ENCODE peak calls at places on chromosomes 4 and X, in seven cellular contexts. One of them, this sample, is unnamed.

GRCh38 chr4:19195696-19196095 is 1056.0 kb upstream of the SLIT2 start:
- DNase-seq in CD4-positive, alpha-beta T cell: no peak
- DNase-seq in astrocyte of the spinal cord: no peak
- DNase-seq in thyroid gland: no peak
- DNase-seq in endothelial cell: peak; percentile 7
- DNase-seq in GM12865: no peak
- DNase-seq in tibial artery: no peak
- DNase-seq in this sample: no peak

GRCh38 chrX:110145854-110146253 is 142.9 kb downstream of the TMEM164 start:
- DNase-seq in CD4-positive, alpha-beta T cell: no peak
- DNase-seq in astrocyte of the spinal cord: peak; percentile 43
- DNase-seq in thyroid gland: peak; percentile 16
- DNase-seq in endothelial cell: peak; percentile 7
- DNase-seq in GM12865: peak; percentile 30
- DNase-seq in tibial artery: no peak
- DNase-seq in this sample: no peak

GRCh38 chr4:83009529-83009928 is 1.1 kb downstream of the LIN54 start:
- DNase-seq in CD4-positive, alpha-beta T cell: no peak
- DNase-seq in astrocyte of the spinal cord: no peak
- DNase-seq in thyroid gland: no peak
- DNase-seq in endothelial cell: no peak
- DNase-seq in GM12865: no peak
- DNase-seq in tibial artery: no peak
- DNase-seq in this sample: no peak

GRCh38 chrX:38275615-38276014 is 51.7 kb downstream of the RPGR start:
- DNase-seq in CD4-positive, alpha-beta T cell: no peak
- DNase-seq in astrocyte of the spinal cord: peak; percentile 87
- DNase-seq in thyroid gland: no peak
- DNase-seq in endothelial cell: no peak
- DNase-seq in GM12865: peak; percentile 7
- DNase-seq in tibial artery: no peak
- DNase-seq in this sample: peak; percentile 56

GRCh38 chrX:24424948-24425347 is 40.1 kb upstream of the PDK3 start:
- DNase-seq in CD4-positive, alpha-beta T cell: no peak
- DNase-seq in astrocyte of the spinal cord: peak; percentile 10
- DNase-seq in thyroid gland: no peak
- DNase-seq in endothelial cell: no peak
- DNase-seq in GM12865: no peak
- DNase-seq in tibial artery: peak; percentile 85
- DNase-seq in this sample: peak; percentile 3

GRCh38 chr4:53653484-53654053 is 62.3 kb upstream of the LNX1 start:
- DNase-seq in CD4-positive, alpha-beta T cell: no peak
- DNase-seq in astrocyte of the spinal cord: peak; percentile 18
- DNase-seq in thyroid gland: peak; percentile 61
- DNase-seq in endothelial cell: no peak
- DNase-seq in GM12865: peak; percentile 62
- DNase-seq in tibial artery: no peak
- DNase-seq in this sample: no peak

GRCh38 chr4:156476359-156476758 is 495.2 kb downstream of the PDGFC start:
- DNase-seq in CD4-positive, alpha-beta T cell: no peak
- DNase-seq in astrocyte of the spinal cord: peak; percentile 97
- DNase-seq in thyroid gland: no peak
- DNase-seq in endothelial cell: no peak
- DNase-seq in GM12865: no peak
- DNase-seq in tibial artery: no peak
- DNase-seq in this sample: peak; percentile 75

GRCh38 chrX:109839694-109840358 is 106.8 kb upstream of the ACSL4 start:
- DNase-seq in CD4-positive, alpha-beta T cell: no peak
- DNase-seq in astrocyte of the spinal cord: peak; percentile 38
- DNase-seq in thyroid gland: no peak
- DNase-seq in endothelial cell: no peak
- DNase-seq in GM12865: no peak
- DNase-seq in tibial artery: peak; percentile 58
- DNase-seq in this sample: no peak

GRCh38 chrX:139213241-139213709 is 317.3 kb upstream of the F9 start:
- DNase-seq in CD4-positive, alpha-beta T cell: no peak
- DNase-seq in astrocyte of the spinal cord: no peak
- DNase-seq in thyroid gland: no peak
- DNase-seq in endothelial cell: no peak
- DNase-seq in GM12865: no peak
- DNase-seq in tibial artery: no peak
- DNase-seq in this sample: no peak

GRCh38 chrX:138877746-138878145 is 166.2 kb upstream of the FGF13 start:
- DNase-seq in CD4-positive, alpha-beta T cell: no peak
- DNase-seq in astrocyte of the spinal cord: peak; percentile 8
- DNase-seq in thyroid gland: no peak
- DNase-seq in endothelial cell: no peak
- DNase-seq in GM12865: no peak
- DNase-seq in tibial artery: no peak
- DNase-seq in this sample: no peak

GRCh38 chr4:95087657-95088455 is 330.1 kb downstream of the BMPR1B start:
- DNase-seq in CD4-positive, alpha-beta T cell: no peak
- DNase-seq in astrocyte of the spinal cord: no peak
- DNase-seq in thyroid gland: no peak
- DNase-seq in endothelial cell: no peak
- DNase-seq in GM12865: no peak
- DNase-seq in tibial artery: no peak
- DNase-seq in this sample: no peak

GRCh38 chrX:153302796-153303195 is 18.8 kb downstream of the PNMA6F start:
- DNase-seq in CD4-positive, alpha-beta T cell: no peak
- DNase-seq in astrocyte of the spinal cord: no peak
- DNase-seq in thyroid gland: no peak
- DNase-seq in endothelial cell: no peak
- DNase-seq in GM12865: no peak
- DNase-seq in tibial artery: no peak
- DNase-seq in this sample: no peak

DNA sequence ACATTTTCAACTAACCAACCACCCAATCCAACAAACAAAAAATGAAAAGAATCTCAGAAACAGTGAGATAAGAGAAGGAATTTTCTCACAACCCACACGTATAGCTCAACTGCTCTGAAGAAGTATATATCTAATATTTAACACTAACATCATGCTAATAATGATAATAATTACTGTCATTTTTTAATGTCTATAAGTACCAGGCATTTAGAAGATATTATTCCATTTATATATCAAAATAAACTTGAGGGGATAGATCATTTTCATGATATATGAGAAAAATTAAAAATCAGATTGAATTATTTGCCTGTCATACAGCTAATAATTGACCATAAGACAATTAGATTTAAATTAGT is 4.2 kb upstream of the AFP start:
- DNase-seq in CD4-positive, alpha-beta T cell: no peak
- DNase-seq in astrocyte of the spinal cord: no peak
- DNase-seq in thyroid gland: no peak
- DNase-seq in endothelial cell: no peak
- DNase-seq in GM12865: no peak
- DNase-seq in tibial artery: no peak
- DNase-seq in this sample: no peak
- TF ChIP-seq CTCF in CD4-positive, alpha-beta T cell: no peak
- TF ChIP-seq CTCF in astrocyte of the spinal cord: no peak
- TF ChIP-seq CTCF in thyroid gland: no peak
- TF ChIP-seq CTCF in endothelial cell: no peak
- TF ChIP-seq CTCF in GM12865: no peak
- TF ChIP-seq CTCF in tibial artery: no peak
- TF ChIP-seq CTCF in this sample: no peak

DNA sequence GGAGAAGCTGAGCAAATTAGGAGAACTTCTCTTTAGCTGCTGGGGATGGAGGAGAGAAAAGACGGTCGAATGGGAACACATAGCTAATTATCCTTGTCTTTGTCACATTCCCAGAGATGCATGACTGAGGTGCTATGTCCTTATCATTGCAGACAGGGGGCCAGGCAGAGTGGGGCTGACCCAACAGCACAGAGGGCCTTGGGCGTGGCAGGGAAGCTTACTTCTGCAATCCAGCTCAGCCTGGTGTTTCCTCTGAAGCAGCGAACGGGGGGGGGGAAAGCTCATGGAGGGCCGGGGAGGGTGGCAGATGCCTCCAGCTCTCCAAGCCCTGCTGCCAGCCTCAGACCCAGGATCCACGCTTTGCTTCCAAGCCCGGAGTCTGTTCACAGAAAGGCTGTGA is 50.8 kb upstream of the HOPX start:
- DNase-seq in CD4-positive, alpha-beta T cell: no peak
- DNase-seq in astrocyte of the spinal cord: no peak
- DNase-seq in thyroid gland: peak; percentile 40
- DNase-seq in endothelial cell: no peak
- DNase-seq in GM12865: no peak
- DNase-seq in tibial artery: peak; percentile 70
- DNase-seq in this sample: no peak
- TF ChIP-seq CTCF in CD4-positive, alpha-beta T cell: no peak
- TF ChIP-seq CTCF in astrocyte of the spinal cord: no peak
- TF ChIP-seq CTCF in thyroid gland: no peak
- TF ChIP-seq CTCF in endothelial cell: no peak
- TF ChIP-seq CTCF in GM12865: no peak
- TF ChIP-seq CTCF in tibial artery: no peak
- TF ChIP-seq CTCF in this sample: no peak

GRCh38 chrX:7155163-7155562 is 7.2 kb upstream of the PUDP start:
- DNase-seq in CD4-positive, alpha-beta T cell: no peak
- DNase-seq in astrocyte of the spinal cord: no peak
- DNase-seq in thyroid gland: no peak
- DNase-seq in endothelial cell: no peak
- DNase-seq in GM12865: no peak
- DNase-seq in tibial artery: no peak
- DNase-seq in this sample: no peak

GRCh38 chrX:7156879-7157278 is 8.9 kb upstream of the PUDP start:
- DNase-seq in CD4-positive, alpha-beta T cell: no peak
- DNase-seq in astrocyte of the spinal cord: no peak
- DNase-seq in thyroid gland: no peak
- DNase-seq in endothelial cell: no peak
- DNase-seq in GM12865: no peak
- DNase-seq in tibial artery: no peak
- DNase-seq in this sample: no peak

GRCh38 chrX:7154040-7154597 is 6.2 kb upstream of the PUDP start:
- DNase-seq in CD4-positive, alpha-beta T cell: no peak
- DNase-seq in astrocyte of the spinal cord: peak; percentile 33
- DNase-seq in thyroid gland: no peak
- DNase-seq in endothelial cell: no peak
- DNase-seq in GM12865: no peak
- DNase-seq in tibial artery: no peak
- DNase-seq in this sample: no peak

GRCh38 chrX:7159132-7159861 is 11.3 kb upstream of the PUDP start:
- DNase-seq in CD4-positive, alpha-beta T cell: no peak
- DNase-seq in astrocyte of the spinal cord: peak; percentile 21
- DNase-seq in thyroid gland: peak; percentile 7
- DNase-seq in endothelial cell: no peak
- DNase-seq in GM12865: no peak
- DNase-seq in tibial artery: no peak
- DNase-seq in this sample: no peak

DNA sequence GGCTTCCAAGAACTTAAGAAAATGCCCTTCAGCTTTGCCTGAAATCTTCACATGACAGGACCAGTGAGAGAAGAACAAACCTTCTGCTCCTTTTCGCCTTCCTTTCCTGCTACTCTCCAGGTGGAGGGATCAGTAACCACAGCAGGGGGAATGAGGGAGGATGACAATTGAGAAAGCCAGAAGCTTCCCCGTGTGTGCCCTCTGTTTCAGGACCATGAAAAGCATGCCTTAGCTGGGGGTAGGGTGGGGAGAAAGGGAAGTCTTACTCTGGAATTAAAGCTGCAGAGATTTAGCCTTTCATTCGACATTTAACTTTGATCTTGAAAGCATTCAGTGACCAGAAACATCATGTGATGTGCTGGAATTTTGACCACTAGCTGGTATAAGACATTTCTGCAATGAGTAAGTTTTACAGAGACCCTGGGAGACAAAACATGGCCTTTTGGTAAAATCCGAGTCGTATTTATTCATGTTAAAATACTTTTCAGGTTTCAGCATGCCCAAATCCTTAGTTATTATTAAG is 10.6 kb upstream of the PUDP start:
- DNase-seq in CD4-positive, alpha-beta T cell: no peak
- DNase-seq in astrocyte of the spinal cord: peak; percentile 52
- DNase-seq in thyroid gland: no peak
- DNase-seq in endothelial cell: no peak
- DNase-seq in GM12865: no peak
- DNase-seq in tibial artery: no peak
- DNase-seq in this sample: no peak
- TF ChIP-seq CTCF in CD4-positive, alpha-beta T cell: no peak
- TF ChIP-seq CTCF in astrocyte of the spinal cord: no peak
- TF ChIP-seq CTCF in thyroid gland: no peak
- TF ChIP-seq CTCF in endothelial cell: no peak
- TF ChIP-seq CTCF in GM12865: no peak
- TF ChIP-seq CTCF in tibial artery: no peak
- TF ChIP-seq CTCF in this sample: no peak

GRCh38 chr4:7469023-7469422 is 34.3 kb upstream of the PSAPL1 start:
- DNase-seq in CD4-positive, alpha-beta T cell: no peak
- DNase-seq in astrocyte of the spinal cord: no peak
- DNase-seq in thyroid gland: no peak
- DNase-seq in endothelial cell: no peak
- DNase-seq in GM12865: no peak
- DNase-seq in tibial artery: no peak
- DNase-seq in this sample: no peak
- TF ChIP-seq CTCF in CD4-positive, alpha-beta T cell: no peak
- TF ChIP-seq CTCF in astrocyte of the spinal cord: no peak
- TF ChIP-seq CTCF in thyroid gland: no peak
- TF ChIP-seq CTCF in endothelial cell: no peak
- TF ChIP-seq CTCF in GM12865: no peak
- TF ChIP-seq CTCF in tibial artery: no peak
- TF ChIP-seq CTCF in this sample: no peak

DNA sequence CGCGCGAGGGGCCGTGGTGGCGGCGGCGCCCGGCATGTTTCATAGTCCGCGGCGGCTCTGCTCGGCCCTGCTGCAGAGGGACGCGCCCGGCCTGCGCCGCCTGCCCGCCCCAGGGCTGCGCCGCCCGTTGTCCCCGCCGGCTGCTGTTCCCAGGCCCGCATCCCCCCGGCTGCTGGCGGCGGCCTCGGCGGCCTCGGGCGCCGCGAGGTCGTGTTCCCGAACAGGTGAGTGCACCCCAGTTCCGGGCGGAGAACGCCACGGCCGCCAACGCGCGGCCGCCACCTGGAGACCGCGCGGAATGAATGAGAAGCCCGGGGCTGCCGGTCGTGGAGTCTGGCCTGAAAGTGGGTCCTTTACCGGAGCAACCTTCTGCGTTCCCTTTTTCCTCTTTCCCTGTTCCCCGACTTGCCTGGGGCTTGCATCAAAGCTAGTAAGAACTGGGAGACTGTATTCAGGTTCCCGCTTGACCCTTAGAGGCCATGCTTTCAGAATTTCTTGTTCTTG is 419 bp downstream of the NOCT start:
- DNase-seq in CD4-positive, alpha-beta T cell: no peak
- DNase-seq in astrocyte of the spinal cord: peak; percentile 41
- DNase-seq in thyroid gland: peak; percentile 63
- DNase-seq in endothelial cell: no peak
- DNase-seq in GM12865: peak; percentile 73
- DNase-seq in tibial artery: no peak
- DNase-seq in this sample: no peak
- TF ChIP-seq CTCF in CD4-positive, alpha-beta T cell: no peak
- TF ChIP-seq CTCF in astrocyte of the spinal cord: no peak
- TF ChIP-seq CTCF in thyroid gland: no peak
- TF ChIP-seq CTCF in endothelial cell: no peak
- TF ChIP-seq CTCF in GM12865: no peak
- TF ChIP-seq CTCF in tibial artery: no peak
- TF ChIP-seq CTCF in this sample: no peak

GRCh38 chr4:105991726-105992125 is 96.5 kb downstream of the NPNT start:
- DNase-seq in CD4-positive, alpha-beta T cell: no peak
- DNase-seq in astrocyte of the spinal cord: no peak
- DNase-seq in thyroid gland: no peak
- DNase-seq in endothelial cell: no peak
- DNase-seq in GM12865: no peak
- DNase-seq in tibial artery: no peak
- DNase-seq in this sample: no peak
- TF ChIP-seq CTCF in CD4-positive, alpha-beta T cell: no peak
- TF ChIP-seq CTCF in astrocyte of the spinal cord: no peak
- TF ChIP-seq CTCF in thyroid gland: no peak
- TF ChIP-seq CTCF in endothelial cell: no peak
- TF ChIP-seq CTCF in GM12865: peak; percentile 3
- TF ChIP-seq CTCF in tibial artery: no peak
- TF ChIP-seq CTCF in this sample: no peak

This sample was measured in AG09319.